ENCODE peak calls at places on chromosomes 11 and 22, in four cellular contexts. One of them, this sample, is unnamed.

GRCh38 chr11:10743354-10744035 is 7.6 kb upstream of the CTR9 start:
- DNase-seq in GM12865: peak
- DNase-seq in body of pancreas: no peak
- DNase-seq in brain microvascular endothelial cell: no peak
- DNase-seq in this sample: no peak

GRCh38 chr11:115067471-115067870 is 389.1 kb downstream of the NXPE2 start:
- DNase-seq in GM12865: no peak
- DNase-seq in body of pancreas: no peak
- DNase-seq in brain microvascular endothelial cell: no peak
- DNase-seq in this sample: no peak

GRCh38 chr22:20212754-20213699 is 55.1 kb downstream of the RTN4R start:
- DNase-seq in GM12865: no peak
- DNase-seq in body of pancreas: no peak
- DNase-seq in brain microvascular endothelial cell: no peak
- DNase-seq in this sample: no peak

GRCh38 chr11:75938543-75938942 is 123.5 kb downstream of the UVRAG start:
- DNase-seq in GM12865: no peak
- DNase-seq in body of pancreas: no peak
- DNase-seq in brain microvascular endothelial cell: peak
- DNase-seq in this sample: no peak

GRCh38 chr22:25853902-25854301 is 111.9 kb downstream of the MYO18B start:
- DNase-seq in GM12865: peak
- DNase-seq in body of pancreas: no peak
- DNase-seq in brain microvascular endothelial cell: no peak
- DNase-seq in this sample: no peak

GRCh38 chr11:13215157-13215556 is 62.4 kb upstream of the BMAL1 start:
- DNase-seq in GM12865: no peak
- DNase-seq in body of pancreas: no peak
- DNase-seq in brain microvascular endothelial cell: peak
- DNase-seq in this sample: no peak

GRCh38 chr22:40076702-40077645 is 82.2 kb downstream of the FAM83F start:
- DNase-seq in GM12865: no peak
- DNase-seq in body of pancreas: no peak
- DNase-seq in brain microvascular endothelial cell: no peak
- DNase-seq in this sample: no peak

GRCh38 chr11:115930276-115930675 is 426.1 kb upstream of the CADM1 start:
- DNase-seq in GM12865: peak
- DNase-seq in body of pancreas: no peak
- DNase-seq in brain microvascular endothelial cell: no peak
- DNase-seq in this sample: no peak

GRCh38 chr11:119338318-119338890 is 2.3 kb downstream of the C1QTNF5 start:
- DNase-seq in GM12865: peak
- DNase-seq in body of pancreas: peak
- DNase-seq in brain microvascular endothelial cell: peak
- DNase-seq in this sample: peak

GRCh38 chr11:34223021-34223813 is 117.8 kb downstream of the NAT10 start:
- DNase-seq in GM12865: no peak
- DNase-seq in body of pancreas: peak
- DNase-seq in brain microvascular endothelial cell: peak
- DNase-seq in this sample: no peak

GRCh38 chr11:132496341-132496740 is 1036.0 kb downstream of the OPCML start:
- DNase-seq in GM12865: no peak
- DNase-seq in body of pancreas: no peak
- DNase-seq in brain microvascular endothelial cell: peak
- DNase-seq in this sample: no peak

GRCh38 chr11:13327421-13327820 is 49.8 kb downstream of the BMAL1 start:
- DNase-seq in GM12865: no peak
- DNase-seq in body of pancreas: no peak
- DNase-seq in brain microvascular endothelial cell: no peak
- DNase-seq in this sample: no peak

GRCh38 chr11:72609451-72609850 is 64.8 kb downstream of the PDE2A start:
- DNase-seq in GM12865: no peak
- DNase-seq in body of pancreas: no peak
- DNase-seq in brain microvascular endothelial cell: no peak
- DNase-seq in this sample: no peak

GRCh38 chr11:68298659-68299516 is 13.5 kb upstream of the LRP5 start:
- DNase-seq in GM12865: no peak
- DNase-seq in body of pancreas: no peak
- DNase-seq in brain microvascular endothelial cell: no peak
- DNase-seq in this sample: no peak

GRCh38 chr11:111514216-111515031 is at the start of gene HOATZ:
- DNase-seq in GM12865: peak
- DNase-seq in body of pancreas: no peak
- DNase-seq in brain microvascular endothelial cell: no peak
- DNase-seq in this sample: no peak

GRCh38 chr11:97993565-97993964 is 1027.2 kb upstream of the CNTN5 start:
- DNase-seq in GM12865: no peak
- DNase-seq in body of pancreas: no peak
- DNase-seq in brain microvascular endothelial cell: no peak
- DNase-seq in this sample: no peak

GRCh38 chr11:15629690-15630321 is 515.1 kb downstream of the INSC start:
- DNase-seq in GM12865: peak
- DNase-seq in body of pancreas: peak
- DNase-seq in brain microvascular endothelial cell: peak
- DNase-seq in this sample: peak

GRCh38 chr11:75850787-75851186 is 35.8 kb downstream of the UVRAG start:
- DNase-seq in GM12865: no peak
- DNase-seq in body of pancreas: no peak
- DNase-seq in brain microvascular endothelial cell: no peak
- DNase-seq in this sample: no peak

GRCh38 chr11:118526688-118527087 is 586 bp upstream of the TTC36 start:
- DNase-seq in GM12865: no peak
- DNase-seq in body of pancreas: no peak
- DNase-seq in brain microvascular endothelial cell: no peak
- DNase-seq in this sample: no peak

DNA sequence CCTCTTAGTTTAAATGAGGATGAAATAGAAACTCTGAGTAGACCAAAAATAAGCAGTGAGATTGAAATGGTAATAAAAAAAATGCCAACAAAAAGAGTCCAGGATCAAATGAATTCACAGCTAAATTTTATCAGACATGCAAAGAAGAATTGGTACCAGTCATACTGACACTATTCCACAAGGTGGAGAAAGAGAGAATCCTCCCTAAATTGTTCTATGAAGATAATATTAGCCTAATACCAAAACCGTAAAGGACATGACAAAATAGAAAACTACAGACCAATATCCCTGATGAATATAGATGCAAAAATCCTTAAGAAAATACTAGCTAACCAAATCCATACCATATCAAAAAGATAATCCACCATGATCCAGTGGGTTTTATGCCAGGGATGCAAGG is 169.8 kb upstream of the CHORDC1 start:
- DNase-seq in GM12865: no peak
- DNase-seq in body of pancreas: no peak
- DNase-seq in brain microvascular endothelial cell: no peak
- DNase-seq in this sample: no peak
- TF ChIP-seq CTCF in GM12865: no peak
- TF ChIP-seq CTCF in body of pancreas: no peak
- TF ChIP-seq CTCF in brain microvascular endothelial cell: no peak
- TF ChIP-seq CTCF in this sample: no peak

DNA sequence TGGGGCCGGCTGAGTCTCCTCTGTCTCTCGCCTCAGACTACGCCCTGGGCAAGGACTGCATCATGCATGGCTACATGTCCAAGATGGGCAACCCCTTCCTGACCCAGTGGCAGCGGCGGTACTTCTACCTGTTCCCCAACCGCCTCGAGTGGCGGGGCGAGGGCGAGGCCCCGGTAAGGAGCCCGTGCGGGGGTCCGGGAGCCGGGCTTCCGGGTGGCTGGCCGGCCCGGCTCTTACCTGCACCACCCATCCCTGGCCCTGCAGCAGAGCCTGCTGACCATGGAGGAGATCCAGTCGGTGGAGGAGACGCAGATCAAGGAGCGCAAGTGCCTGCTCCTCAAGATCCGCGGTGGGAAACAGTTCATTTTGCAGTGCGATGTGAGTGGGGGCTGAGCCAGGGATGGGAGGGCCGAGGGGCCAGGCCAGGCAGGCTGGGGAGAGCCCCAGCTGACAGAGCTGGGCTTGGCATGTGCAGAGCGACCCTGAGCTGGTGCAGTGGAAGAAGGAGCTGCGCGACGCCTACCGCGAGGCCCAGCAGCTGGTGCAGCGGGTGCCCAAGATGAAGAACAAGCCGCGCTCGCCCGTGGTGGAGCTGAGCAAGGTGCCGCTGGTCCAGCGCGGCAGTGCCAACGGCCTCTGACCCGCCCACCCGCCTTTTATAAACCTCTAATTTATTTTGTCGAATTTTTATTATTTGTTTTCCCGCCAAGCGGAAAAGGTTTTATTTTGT is 4.1 kb upstream of the ANKRD13D start:
- DNase-seq in GM12865: no peak
- DNase-seq in body of pancreas: no peak
- DNase-seq in brain microvascular endothelial cell: no peak
- DNase-seq in this sample: no peak
- TF ChIP-seq CTCF in GM12865: no peak
- TF ChIP-seq CTCF in body of pancreas: no peak
- TF ChIP-seq CTCF in brain microvascular endothelial cell: no peak
- TF ChIP-seq CTCF in this sample: no peak

GRCh38 chr22:45543243-45543642 is 40.6 kb downstream of the FBLN1 start:
- DNase-seq in GM12865: no peak
- DNase-seq in body of pancreas: no peak
- DNase-seq in brain microvascular endothelial cell: no peak
- DNase-seq in this sample: no peak
- TF ChIP-seq CTCF in GM12865: no peak
- TF ChIP-seq CTCF in body of pancreas: no peak
- TF ChIP-seq CTCF in brain microvascular endothelial cell: no peak
- TF ChIP-seq CTCF in this sample: no peak

GRCh38 chr11:7851391-7851790 is 54.6 kb upstream of the OR5P2 start:
- DNase-seq in GM12865: peak
- DNase-seq in body of pancreas: no peak
- DNase-seq in brain microvascular endothelial cell: no peak
- DNase-seq in this sample: no peak
- TF ChIP-seq CTCF in GM12865: peak
- TF ChIP-seq CTCF in body of pancreas: no peak
- TF ChIP-seq CTCF in brain microvascular endothelial cell: no peak
- TF ChIP-seq CTCF in this sample: no peak

GRCh38 chr11:66344550-66345315 is at the start of gene BRMS1:
- DNase-seq in GM12865: peak
- DNase-seq in body of pancreas: peak
- DNase-seq in brain microvascular endothelial cell: peak
- DNase-seq in this sample: peak
- TF ChIP-seq CTCF in GM12865: peak
- TF ChIP-seq CTCF in body of pancreas: peak
- TF ChIP-seq CTCF in brain microvascular endothelial cell: peak
- TF ChIP-seq CTCF in this sample: no peak

DNA sequence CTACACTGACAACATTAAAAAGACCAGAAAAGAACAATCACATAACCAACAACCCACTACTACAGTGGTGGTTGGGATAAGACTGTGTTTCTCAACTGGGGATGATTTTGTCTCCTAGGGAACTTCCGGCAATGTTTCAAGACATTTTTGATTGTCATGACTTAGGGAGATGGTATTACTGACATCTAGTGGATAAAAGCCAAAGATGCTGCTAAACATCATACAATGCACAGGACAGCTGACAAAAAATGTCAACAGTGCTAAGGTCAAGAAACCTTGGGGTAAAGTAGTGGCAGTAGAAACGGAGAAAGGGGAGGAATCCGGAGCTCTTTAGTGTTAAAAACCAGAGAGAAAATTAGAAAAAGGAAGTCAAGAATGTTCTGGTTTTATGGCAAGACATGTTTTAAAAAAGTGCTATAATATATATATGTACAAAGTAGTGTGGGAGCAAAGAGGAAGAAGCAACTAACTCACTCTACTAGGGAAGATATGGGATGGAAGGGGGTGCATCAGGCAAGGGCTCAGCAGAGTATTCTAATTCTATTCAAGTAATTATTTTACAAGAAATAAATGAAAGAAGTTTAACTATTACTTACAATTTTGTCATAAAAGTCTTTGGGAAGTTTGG is 37.2 kb downstream of the CKAP5 start:
- DNase-seq in GM12865: peak
- DNase-seq in body of pancreas: no peak
- DNase-seq in brain microvascular endothelial cell: peak
- DNase-seq in this sample: no peak
- TF ChIP-seq CTCF in GM12865: peak
- TF ChIP-seq CTCF in body of pancreas: no peak
- TF ChIP-seq CTCF in brain microvascular endothelial cell: peak
- TF ChIP-seq CTCF in this sample: peak

GRCh38 chr11:44633641-44634040 is 68.2 kb downstream of the CD82 start:
- DNase-seq in GM12865: no peak
- DNase-seq in body of pancreas: no peak
- DNase-seq in brain microvascular endothelial cell: no peak
- DNase-seq in this sample: peak
- TF ChIP-seq CTCF in GM12865: no peak
- TF ChIP-seq CTCF in body of pancreas: no peak
- TF ChIP-seq CTCF in brain microvascular endothelial cell: peak
- TF ChIP-seq CTCF in this sample: no peak

GRCh38 chr11:31825453-31826391 is 14.6 kb upstream of the PAX6 start:
- DNase-seq in GM12865: no peak
- DNase-seq in body of pancreas: no peak
- DNase-seq in brain microvascular endothelial cell: no peak
- DNase-seq in this sample: peak
- TF ChIP-seq CTCF in GM12865: no peak
- TF ChIP-seq CTCF in body of pancreas: no peak
- TF ChIP-seq CTCF in brain microvascular endothelial cell: no peak
- TF ChIP-seq CTCF in this sample: no peak

GRCh38 chr11:104163100-104164027 is 583 bp downstream of the PDGFD start:
- DNase-seq in GM12865: peak
- DNase-seq in body of pancreas: peak
- DNase-seq in brain microvascular endothelial cell: no peak
- DNase-seq in this sample: no peak
- TF ChIP-seq CTCF in GM12865: no peak
- TF ChIP-seq CTCF in body of pancreas: peak
- TF ChIP-seq CTCF in brain microvascular endothelial cell: peak
- TF ChIP-seq CTCF in this sample: no peak

DNA sequence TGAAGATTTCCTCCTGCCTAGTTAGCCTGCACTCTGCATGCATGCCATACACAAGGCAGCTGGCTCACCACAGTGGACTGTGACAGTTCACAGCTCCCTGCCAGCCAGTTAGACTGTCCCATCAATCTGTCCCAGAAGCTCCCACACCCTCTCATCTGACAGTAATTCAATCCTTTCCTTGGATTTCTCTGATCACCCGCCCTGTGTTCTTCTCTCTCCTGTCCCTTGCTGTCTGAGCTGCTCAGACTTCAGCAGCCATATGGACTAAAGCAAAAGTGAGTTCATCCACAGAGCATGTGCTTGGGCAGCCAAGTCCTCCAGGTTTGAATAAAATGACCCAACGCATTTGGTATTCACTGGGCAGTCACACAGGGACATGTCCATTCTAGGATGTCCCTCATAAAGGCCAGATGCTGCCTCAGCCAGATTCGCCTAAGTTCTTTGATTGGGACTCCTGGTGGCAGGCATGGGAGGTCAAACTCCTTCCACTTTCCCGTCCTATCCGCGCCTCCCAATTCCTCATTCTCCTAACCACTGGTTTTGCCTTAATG is 54.5 kb upstream of the ZBTB44 start:
- DNase-seq in GM12865: no peak
- DNase-seq in body of pancreas: no peak
- DNase-seq in brain microvascular endothelial cell: no peak
- DNase-seq in this sample: no peak
- TF ChIP-seq CTCF in GM12865: no peak
- TF ChIP-seq CTCF in body of pancreas: no peak
- TF ChIP-seq CTCF in brain microvascular endothelial cell: peak
- TF ChIP-seq CTCF in this sample: no peak